ENCODE peak calls at places on chromosome 4, in eight cellular contexts. One of them, this sample, is unnamed.

GRCh38 chr4:22471999-22472434 is 43.8 kb downstream of the ADGRA3 start:
- DNase-seq in iPS DF 6.9: no peak
- DNase-seq in stimulated activated naive CD4-positive, alpha-beta T cell treated with Interleukin-2 at 50 U/mL for 16 hours: no peak
- DNase-seq in foreskin melanocyte: no peak
- DNase-seq in HT1080: no peak
- DNase-seq in anterior cingulate cortex: no peak
- DNase-seq in naive thymus-derived CD8-positive, alpha-beta T cell: no peak
- DNase-seq in kidney tubule cell: no peak
- DNase-seq in this sample: no peak

GRCh38 chr4:4480685-4481393 is 61.0 kb downstream of the STX18 start:
- DNase-seq in anterior cingulate cortex: peak
- DNase-seq in HT1080: no peak
- DNase-seq in kidney tubule cell: no peak
- DNase-seq in naive thymus-derived CD8-positive, alpha-beta T cell: no peak
- DNase-seq in iPS DF 6.9: no peak
- DNase-seq in foreskin melanocyte: peak
- DNase-seq in stimulated activated naive CD4-positive, alpha-beta T cell treated with Interleukin-2 at 50 U/mL for 16 hours: no peak
- DNase-seq in this sample: no peak

GRCh38 chr4:159297088-159297487 is 194.2 kb downstream of the RAPGEF2 start:
- DNase-seq in anterior cingulate cortex: no peak
- DNase-seq in naive thymus-derived CD8-positive, alpha-beta T cell: no peak
- DNase-seq in foreskin melanocyte: peak
- DNase-seq in iPS DF 6.9: no peak
- DNase-seq in kidney tubule cell: no peak
- DNase-seq in HT1080: no peak
- DNase-seq in stimulated activated naive CD4-positive, alpha-beta T cell treated with Interleukin-2 at 50 U/mL for 16 hours: no peak
- DNase-seq in this sample: no peak

GRCh38 chr4:183436417-183436816 is 8.0 kb upstream of the CDKN2AIP start:
- DNase-seq in HT1080: no peak
- DNase-seq in stimulated activated naive CD4-positive, alpha-beta T cell treated with Interleukin-2 at 50 U/mL for 16 hours: no peak
- DNase-seq in kidney tubule cell: peak
- DNase-seq in iPS DF 6.9: no peak
- DNase-seq in foreskin melanocyte: no peak
- DNase-seq in naive thymus-derived CD8-positive, alpha-beta T cell: no peak
- DNase-seq in anterior cingulate cortex: no peak
- DNase-seq in this sample: no peak

GRCh38 chr4:157072002-157072401 is 3.9 kb upstream of the GLRB start:
- DNase-seq in iPS DF 6.9: no peak
- DNase-seq in anterior cingulate cortex: no peak
- DNase-seq in HT1080: peak
- DNase-seq in naive thymus-derived CD8-positive, alpha-beta T cell: no peak
- DNase-seq in kidney tubule cell: peak
- DNase-seq in foreskin melanocyte: peak
- DNase-seq in stimulated activated naive CD4-positive, alpha-beta T cell treated with Interleukin-2 at 50 U/mL for 16 hours: no peak
- DNase-seq in this sample: no peak

GRCh38 chr4:67614186-67614585 is 55.7 kb downstream of the STAP1 start:
- DNase-seq in stimulated activated naive CD4-positive, alpha-beta T cell treated with Interleukin-2 at 50 U/mL for 16 hours: no peak
- DNase-seq in naive thymus-derived CD8-positive, alpha-beta T cell: no peak
- DNase-seq in foreskin melanocyte: no peak
- DNase-seq in iPS DF 6.9: no peak
- DNase-seq in anterior cingulate cortex: no peak
- DNase-seq in HT1080: no peak
- DNase-seq in kidney tubule cell: no peak
- DNase-seq in this sample: no peak

GRCh38 chr4:123830920-123831319 is 434.3 kb downstream of the SPRY1 start:
- DNase-seq in anterior cingulate cortex: no peak
- DNase-seq in stimulated activated naive CD4-positive, alpha-beta T cell treated with Interleukin-2 at 50 U/mL for 16 hours: no peak
- DNase-seq in foreskin melanocyte: peak
- DNase-seq in naive thymus-derived CD8-positive, alpha-beta T cell: no peak
- DNase-seq in kidney tubule cell: no peak
- DNase-seq in iPS DF 6.9: no peak
- DNase-seq in HT1080: no peak
- DNase-seq in this sample: no peak

GRCh38 chr4:832108-832507 is 6.2 kb upstream of the CPLX1 start:
- DNase-seq in stimulated activated naive CD4-positive, alpha-beta T cell treated with Interleukin-2 at 50 U/mL for 16 hours: no peak
- DNase-seq in anterior cingulate cortex: no peak
- DNase-seq in HT1080: no peak
- DNase-seq in kidney tubule cell: no peak
- DNase-seq in naive thymus-derived CD8-positive, alpha-beta T cell: no peak
- DNase-seq in iPS DF 6.9: no peak
- DNase-seq in foreskin melanocyte: no peak
- DNase-seq in this sample: no peak

GRCh38 chr4:14524236-14524635 is 478.0 kb upstream of the CPEB2 start:
- DNase-seq in HT1080: no peak
- DNase-seq in naive thymus-derived CD8-positive, alpha-beta T cell: no peak
- DNase-seq in foreskin melanocyte: no peak
- DNase-seq in iPS DF 6.9: no peak
- DNase-seq in stimulated activated naive CD4-positive, alpha-beta T cell treated with Interleukin-2 at 50 U/mL for 16 hours: no peak
- DNase-seq in kidney tubule cell: peak
- DNase-seq in anterior cingulate cortex: no peak
- DNase-seq in this sample: no peak

GRCh38 chr4:74317616-74318256 is 9.5 kb downstream of the EPGN start:
- DNase-seq in naive thymus-derived CD8-positive, alpha-beta T cell: no peak
- DNase-seq in kidney tubule cell: no peak
- DNase-seq in stimulated activated naive CD4-positive, alpha-beta T cell treated with Interleukin-2 at 50 U/mL for 16 hours: no peak
- DNase-seq in foreskin melanocyte: no peak
- DNase-seq in iPS DF 6.9: no peak
- DNase-seq in anterior cingulate cortex: no peak
- DNase-seq in HT1080: no peak
- DNase-seq in this sample: no peak

This sample was measured in NT2/D1.